ENCODE peak calls at places on chromosomes 6 and 20, in ten cellular contexts. W is cardiac muscle cell, O is prostate gland, Z is heart left ventricle, X is AG04450, Q is PC-3, D is Caco-2, B is fibroblast of mammary gland, S is lower leg skin, A is astrocyte of the spinal cord. R is an unnamed sample.

GRCh38 chr6:82906951-82907350 is 158.7 kb downstream of the UBE3D start:
- DNase-seq in O (no peak), Q (peak), S (no peak), X (peak), A (peak), D (no peak), Z (no peak), W (peak), B (peak), R (no peak)

GRCh38 chr20:62025394-62025793 is 40.3 kb downstream of the TAF4 start:
- DNase-seq in W (no peak), X (no peak), S (no peak), D (no peak), Z (peak), B (no peak), Q (no peak), A (no peak), O (no peak), R (no peak)

GRCh38 chr20:40489886-40490285 is 199.2 kb downstream of the MAFB start:
- DNase-seq in O (no peak), Z (no peak), W (peak), B (peak), A (peak), S (no peak), Q (no peak), X (no peak), D (peak), R (no peak)

GRCh38 chr6:26555505-26556262 is 17.5 kb downstream of the HMGN4 start:
- DNase-seq in S (no peak), W (peak), B (peak), Q (no peak), D (no peak), A (peak), Z (no peak), X (no peak), O (no peak), R (no peak)

GRCh38 chr20:21554985-21555384 is 41.1 kb upstream of the NKX2-2 start:
- DNase-seq in D (no peak), A (no peak), O (no peak), S (peak), W (no peak), Z (no peak), B (no peak), X (no peak), Q (no peak), R (no peak)

GRCh38 chr6:46592046-46592445 is 60.6 kb downstream of the CYP39A1 start:
- DNase-seq in W (no peak), Z (no peak), S (no peak), B (no peak), O (no peak), D (no peak), Q (no peak), A (no peak), X (no peak), R (no peak)

GRCh38 chr20:19376451-19376971 is 164.1 kb downstream of the SLC24A3 start:
- DNase-seq in D (no peak), B (no peak), S (no peak), X (no peak), O (no peak), A (no peak), Z (peak), W (no peak), Q (no peak), R (no peak)

GRCh38 chr6:5506575-5506974 is 245.3 kb downstream of the FARS2 start:
- DNase-seq in D (no peak), W (no peak), O (no peak), B (no peak), X (no peak), Z (no peak), S (no peak), A (no peak), Q (no peak), R (no peak)

GRCh38 chr20:53081916-53082863 is 110.0 kb downstream of the TSHZ2 start:
- DNase-seq in B (peak), Q (no peak), Z (no peak), O (no peak), A (no peak), X (no peak), W (no peak), D (no peak), S (no peak), R (no peak)

GRCh38 chr6:3356056-3356823 is 97.5 kb downstream of the PSMG4 start:
- DNase-seq in O (peak), A (peak), Z (peak), B (peak), X (no peak), W (peak), Q (peak), D (no peak), S (peak), R (peak)

GRCh38 chr20:62466806-62467537 is 8.8 kb downstream of the GATA5 start:
- DNase-seq in B (no peak), S (no peak), A (no peak), W (no peak), Q (no peak), D (no peak), Z (no peak), O (no peak), X (no peak), R (no peak)

GRCh38 chr6:31479933-31480535 is 17.9 kb upstream of the MICB start:
- DNase-seq in W (no peak), X (no peak), O (no peak), Q (no peak), Z (no peak), A (no peak), S (no peak), D (no peak), B (no peak), R (no peak)

GRCh38 chr6:3341467-3341866 is 82.7 kb downstream of the PSMG4 start:
- DNase-seq in D (no peak), Q (no peak), Z (no peak), W (peak), A (peak), X (no peak), S (no peak), O (no peak), B (peak), R (no peak)

GRCh38 chr6:166595061-166595780 is 8.7 kb upstream of the RAMACL start:
- DNase-seq in B (peak), A (peak), Q (no peak), X (peak), O (no peak), D (no peak), S (peak), Z (no peak), W (peak), R (no peak)

GRCh38 chr20:10646006-10646405 is 27.8 kb downstream of the JAG1 start:
- DNase-seq in W (no peak), Z (no peak), D (no peak), A (no peak), O (no peak), S (peak), B (no peak), X (no peak), Q (no peak), R (no peak)

GRCh38 chr6:170282512-170283158 is 8.2 kb downstream of the DLL1 start:
- DNase-seq in O (no peak), D (no peak), X (no peak), W (no peak), Z (no peak), B (no peak), S (no peak), A (no peak), Q (no peak), R (peak)

GRCh38 chr6:133951881-133952814 is 876 bp upstream of the TBPL1 start:
- DNase-seq in D (peak), S (peak), Q (peak), X (peak), W (peak), B (peak), O (peak), Z (peak), A (peak), R (peak)

GRCh38 chr6:133951227-133951626 is 1.8 kb upstream of the TBPL1 start:
- DNase-seq in B (no peak), A (no peak), D (no peak), Z (no peak), X (no peak), W (no peak), Q (no peak), O (no peak), S (no peak), R (no peak)

GRCh38 chr6:133953634-133954415 is 801 bp downstream of the TBPL1 start:
- DNase-seq in S (no peak), Z (no peak), B (no peak), O (peak), Q (no peak), X (no peak), W (no peak), D (no peak), A (no peak), R (no peak)

GRCh38 chr6:133955136-133955576 is 2.1 kb downstream of the TBPL1 start:
- DNase-seq in Q (no peak), W (no peak), O (no peak), D (no peak), S (no peak), A (no peak), B (no peak), X (no peak), Z (no peak), R (no peak)

DNA sequence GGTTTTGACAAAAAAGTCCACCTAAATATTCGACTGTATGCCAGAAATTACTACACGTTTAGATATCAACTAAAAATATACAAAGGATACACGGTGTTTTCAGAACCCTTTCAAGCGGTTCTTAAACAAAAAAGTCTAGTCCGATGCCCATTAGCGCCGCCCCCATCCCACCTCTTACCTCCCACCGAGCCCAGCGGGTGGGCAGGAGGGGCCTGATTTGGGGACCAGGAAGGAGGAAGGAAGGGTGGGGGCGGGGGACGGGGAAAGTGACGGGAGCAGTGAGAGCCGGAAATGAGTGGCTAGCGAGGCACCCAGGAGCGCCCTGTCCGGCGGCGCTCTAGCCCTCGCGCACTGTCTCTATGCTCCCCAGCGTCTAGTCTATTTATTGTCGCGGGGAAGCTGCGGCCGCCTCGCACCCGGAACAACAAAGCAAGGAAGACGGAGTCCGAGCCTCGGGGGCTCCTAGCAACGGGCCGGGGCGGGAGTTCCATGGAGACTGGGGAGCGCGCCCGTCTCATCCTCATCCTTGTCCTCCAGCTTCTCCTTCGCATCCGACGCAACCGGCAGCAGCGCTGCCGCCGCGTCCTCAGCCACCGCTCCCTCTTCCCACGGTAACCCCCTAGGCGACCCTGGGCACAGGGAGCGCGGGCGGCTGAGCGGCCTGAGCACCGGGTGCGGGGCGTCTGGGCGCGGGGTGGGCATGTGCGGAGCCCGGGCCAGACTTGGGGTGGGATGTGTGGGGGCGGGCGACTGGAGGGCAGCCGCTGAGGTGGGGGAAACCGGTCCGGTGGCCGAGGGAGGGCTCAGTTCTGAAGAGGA is at the start of gene TBPL1:
- DNase-seq in X (peak), Q (peak), D (peak), A (peak), B (peak), S (peak), O (peak), W (peak), Z (peak), R (peak)
- TF ChIP-seq CTCF in X (no peak), Q (no peak), D (no peak), A (no peak), B (no peak), S (no peak), O (no peak), W (no peak), Z (no peak), R (no peak)

GRCh38 chr20:63563186-63563935 is 9.4 kb downstream of the FNDC11 start:
- DNase-seq in A (no peak), O (no peak), Q (no peak), B (no peak), S (no peak), D (no peak), W (no peak), Z (no peak), X (no peak), R (no peak)
- H3K4me3 ChIP-seq in A (no peak), O (no peak), Q (no peak), B (no peak), S (no peak), D (no peak), W (no peak), Z (no peak), X (no peak), R (no peak)

GRCh38 chr6:74891358-74891811 is 314.5 kb downstream of the COL12A1 start:
- DNase-seq in B (peak), D (no peak), X (peak), W (peak), O (no peak), Q (no peak), S (no peak), Z (peak), A (peak), R (no peak)

GRCh38 chr6:74892091-74892490 is 313.8 kb downstream of the COL12A1 start:
- DNase-seq in W (no peak), B (no peak), A (no peak), O (no peak), D (no peak), S (no peak), Q (no peak), X (no peak), Z (no peak), R (no peak)
- TF ChIP-seq CTCF in W (no peak), B (no peak), A (no peak), O (no peak), D (no peak), S (no peak), Q (no peak), X (no peak), Z (no peak), R (no peak)

DNA sequence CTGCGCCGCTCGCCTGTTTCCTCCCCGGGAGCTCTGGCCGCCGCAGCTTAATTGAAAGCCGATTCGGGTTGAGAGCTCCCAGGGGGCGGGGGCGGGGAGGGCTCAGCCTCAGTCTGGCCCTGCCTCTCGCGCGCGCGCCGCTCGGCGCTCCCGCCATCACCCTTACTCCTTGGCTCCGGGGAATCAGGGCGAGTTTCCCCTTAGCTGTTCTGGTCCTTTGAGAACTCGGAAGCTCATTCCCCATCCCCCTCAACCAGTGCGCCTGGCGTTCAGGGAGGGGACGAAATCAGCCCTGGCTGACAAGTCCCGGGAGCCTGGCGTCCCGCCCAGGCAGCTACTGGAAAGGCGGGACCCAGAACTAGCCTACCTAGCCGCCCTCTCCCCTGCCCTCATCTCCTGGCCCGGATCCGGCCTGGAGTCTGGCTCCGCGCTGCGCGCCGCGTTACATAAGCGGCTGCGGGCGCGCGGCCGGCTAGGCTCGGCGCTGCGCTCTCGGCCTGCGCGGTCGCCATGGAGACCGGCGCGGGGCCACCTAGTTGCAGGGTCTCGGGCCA is 2.8 kb downstream of the SLC12A5 start:
- DNase-seq in W (peak), Z (peak), X (no peak), O (no peak), S (no peak), A (no peak), D (no peak), B (no peak), Q (peak), R (no peak)
- H3K4me3 ChIP-seq in W (peak), Z (peak), X (no peak), O (peak), S (no peak), A (no peak), D (no peak), B (no peak), Q (no peak), R (no peak)

DNA sequence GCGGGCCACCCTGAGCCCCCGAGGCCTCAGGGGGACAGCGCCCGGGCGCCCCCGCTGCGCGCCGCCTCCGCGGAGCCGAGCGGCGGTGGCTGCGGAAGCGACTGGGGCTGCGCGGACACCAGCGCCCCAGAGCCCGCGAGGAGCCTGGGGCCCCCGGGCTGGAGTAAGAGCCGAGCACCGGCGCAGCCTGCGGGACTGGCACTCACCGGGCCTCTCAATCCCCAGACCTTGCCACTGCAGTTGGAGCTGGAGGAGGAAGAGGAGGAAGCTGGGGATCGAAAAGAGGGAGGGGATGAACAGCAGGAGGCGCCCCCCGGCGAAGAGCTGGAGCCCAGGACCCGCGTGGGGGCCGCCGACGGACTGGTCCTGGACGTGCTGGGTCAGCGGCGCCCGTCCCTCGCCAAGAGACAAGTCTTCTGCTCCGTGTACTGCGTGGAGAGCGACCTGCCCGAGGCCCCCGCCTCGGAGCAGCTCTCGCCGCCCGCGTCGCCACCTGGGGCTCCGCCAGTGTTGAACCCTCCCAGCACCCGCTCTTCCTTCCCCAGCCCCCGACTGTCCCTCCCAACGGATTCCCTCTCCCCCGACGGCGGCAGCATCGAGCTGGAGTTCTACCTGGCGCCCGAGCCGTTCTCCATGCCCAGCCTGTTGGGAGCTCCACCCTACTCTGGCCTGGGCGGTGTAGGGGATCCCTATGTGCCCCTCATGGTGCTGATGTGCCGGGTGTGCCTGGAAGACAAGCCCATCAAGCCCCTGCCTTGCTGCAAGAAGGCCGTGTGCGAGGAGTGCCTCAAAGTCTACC is 579 bp downstream of the RNF217 start:
- DNase-seq in D (no peak), X (no peak), O (peak), Z (peak), A (peak), Q (peak), W (peak), S (peak), B (no peak), R (peak)
- TF ChIP-seq CTCF in D (no peak), X (peak), O (no peak), Z (no peak), A (no peak), Q (no peak), W (peak), S (no peak), B (no peak), R (peak)

DNA sequence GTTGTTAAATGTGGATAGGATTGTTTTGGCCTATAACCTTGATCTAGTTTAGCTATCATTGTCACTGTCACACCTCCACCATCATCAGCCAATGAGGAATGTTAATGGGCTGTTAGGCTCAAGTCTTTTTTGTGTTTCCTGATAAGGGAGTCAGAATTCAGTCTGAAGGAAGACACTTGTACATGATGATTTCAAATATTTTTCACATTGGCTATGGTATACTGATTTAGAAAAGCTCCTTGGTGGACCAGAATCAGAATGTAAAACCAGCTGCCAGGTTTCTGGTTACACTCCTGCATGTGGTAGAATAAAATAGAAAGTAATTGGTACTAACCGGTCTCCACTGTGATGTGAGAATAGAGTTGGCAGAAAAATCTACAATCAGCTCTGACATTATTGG is 10.7 kb downstream of the COL9A1 start:
- DNase-seq in O (no peak), A (no peak), W (no peak), Q (no peak), S (no peak), B (no peak), Z (no peak), X (no peak), D (no peak), R (no peak)
- H3K4me3 ChIP-seq in O (no peak), A (no peak), W (no peak), Q (no peak), S (no peak), B (no peak), Z (no peak), X (no peak), D (no peak), R (no peak)

GRCh38 chr6:35754452-35755321 is 17.9 kb downstream of the ARMC12 start:
- DNase-seq in D (no peak), O (peak), A (no peak), X (no peak), W (no peak), S (no peak), B (peak), Z (no peak), Q (peak), R (no peak)
- TF ChIP-seq CTCF in D (no peak), O (no peak), A (no peak), X (no peak), W (no peak), S (no peak), B (no peak), Z (no peak), Q (peak), R (no peak)

GRCh38 chr6:50819527-50819905 is 845 bp downstream of the TFAP2B start:
- DNase-seq in S (peak), Q (no peak), B (peak), O (no peak), X (no peak), D (no peak), A (no peak), Z (no peak), W (peak), R (no peak)

GRCh38 chr6:50819906-50820589 is 1.4 kb downstream of the TFAP2B start:
- DNase-seq in W (no peak), S (peak), B (no peak), O (no peak), A (no peak), Z (no peak), D (no peak), Q (no peak), X (no peak), R (peak)

GRCh38 chr6:50821431-50822077 is 2.9 kb downstream of the TFAP2B start:
- DNase-seq in Q (no peak), A (no peak), Z (no peak), S (no peak), B (no peak), X (no peak), O (no peak), W (no peak), D (no peak), R (no peak)

GRCh38 chr6:50822078-50822476 is 3.4 kb downstream of the TFAP2B start:
- DNase-seq in Z (no peak), W (no peak), O (no peak), S (no peak), Q (peak), B (no peak), D (no peak), X (no peak), A (no peak), R (no peak)

DNA sequence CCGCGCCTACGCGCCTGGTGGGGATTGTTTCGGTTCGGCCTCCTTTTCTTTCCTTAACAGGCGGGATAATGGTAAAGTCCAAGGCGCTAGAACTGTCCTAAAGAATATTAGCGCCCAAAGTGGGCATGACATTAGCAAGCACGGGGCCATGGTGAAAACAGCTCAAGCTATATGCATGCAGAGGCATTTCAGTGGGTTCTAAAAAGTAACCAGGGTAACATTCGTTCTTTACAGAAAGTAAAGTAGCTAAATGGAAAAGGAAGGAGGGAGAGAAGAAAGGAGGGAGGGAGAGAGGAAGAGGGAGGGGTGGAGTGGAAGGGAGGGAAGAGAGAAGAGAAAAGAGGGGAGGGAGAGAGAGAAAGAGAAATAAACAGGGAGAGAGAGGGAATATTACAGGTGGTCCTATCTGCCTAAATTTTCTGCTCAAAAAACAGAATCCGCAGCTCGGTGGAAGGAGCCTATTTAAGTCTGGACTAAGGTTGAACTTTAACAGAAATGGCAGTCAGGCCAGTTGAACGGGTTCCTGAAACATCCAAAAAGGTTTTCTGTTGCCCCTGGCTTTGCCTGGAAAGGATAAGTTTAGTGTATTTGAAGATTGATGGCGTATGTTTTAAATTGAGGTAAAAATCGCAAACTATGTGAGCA is 2.0 kb downstream of the TFAP2B start:
- DNase-seq in B (no peak), X (no peak), O (no peak), S (peak), Q (peak), D (no peak), W (no peak), A (no peak), Z (no peak), R (no peak)
- H3K4me3 ChIP-seq in B (no peak), X (no peak), O (no peak), S (no peak), Q (no peak), D (no peak), W (no peak), A (no peak), Z (no peak), R (no peak)

GRCh38 chr20:4813839-4814695 is 92.4 kb downstream of the PRND start:
- DNase-seq in S (no peak), Z (no peak), W (no peak), O (no peak), D (no peak), Q (peak), X (no peak), B (no peak), A (no peak), R (no peak)
- TF ChIP-seq CTCF in S (no peak), Z (no peak), W (no peak), O (no peak), D (no peak), Q (no peak), X (no peak), B (no peak), A (no peak), R (no peak)

R was measured in upper lobe of right lung.